ENCODE peak calls at places on chromosomes 2 and 18, in nine cellular contexts. One of them, this sample, is unnamed.

GRCh38 chr2:140994856-140995255 is 1136.0 kb downstream of the LRP1B start:
- DNase-seq in stomach: no peak
- DNase-seq in HFF-Myc: no peak
- DNase-seq in coronary artery: no peak
- DNase-seq in pancreas: no peak
- DNase-seq in AG04450: no peak
- DNase-seq in left ventricle myocardium inferior: no peak
- DNase-seq in brain microvascular endothelial cell: no peak
- DNase-seq in lower lobe of right lung: no peak
- DNase-seq in this sample: no peak

GRCh38 chr18:13163167-13163927 is 55.2 kb upstream of the LDLRAD4 start:
- DNase-seq in brain microvascular endothelial cell: no peak
- DNase-seq in HFF-Myc: no peak
- DNase-seq in AG04450: no peak
- DNase-seq in left ventricle myocardium inferior: no peak
- DNase-seq in stomach: no peak
- DNase-seq in lower lobe of right lung: no peak
- DNase-seq in pancreas: no peak
- DNase-seq in coronary artery: no peak
- DNase-seq in this sample: no peak

GRCh38 chr2:212892193-212892592 is 259.2 kb downstream of the IKZF2 start:
- DNase-seq in brain microvascular endothelial cell: peak
- DNase-seq in left ventricle myocardium inferior: no peak
- DNase-seq in HFF-Myc: no peak
- DNase-seq in pancreas: no peak
- DNase-seq in AG04450: peak
- DNase-seq in lower lobe of right lung: no peak
- DNase-seq in stomach: no peak
- DNase-seq in coronary artery: no peak
- DNase-seq in this sample: no peak

GRCh38 chr2:179543361-179543901 is 278.8 kb upstream of the SESTD1 start:
- DNase-seq in stomach: no peak
- DNase-seq in lower lobe of right lung: no peak
- DNase-seq in pancreas: no peak
- DNase-seq in coronary artery: no peak
- DNase-seq in HFF-Myc: no peak
- DNase-seq in AG04450: no peak
- DNase-seq in brain microvascular endothelial cell: no peak
- DNase-seq in left ventricle myocardium inferior: no peak
- DNase-seq in this sample: no peak

GRCh38 chr2:150699208-150699607 is 211.7 kb upstream of the RND3 start:
- DNase-seq in left ventricle myocardium inferior: no peak
- DNase-seq in pancreas: no peak
- DNase-seq in coronary artery: no peak
- DNase-seq in stomach: no peak
- DNase-seq in brain microvascular endothelial cell: no peak
- DNase-seq in HFF-Myc: no peak
- DNase-seq in lower lobe of right lung: no peak
- DNase-seq in AG04450: no peak
- DNase-seq in this sample: no peak

GRCh38 chr2:207142461-207142860 is 23.3 kb downstream of the KLF7 start:
- DNase-seq in HFF-Myc: no peak
- DNase-seq in left ventricle myocardium inferior: no peak
- DNase-seq in stomach: no peak
- DNase-seq in brain microvascular endothelial cell: no peak
- DNase-seq in pancreas: no peak
- DNase-seq in coronary artery: no peak
- DNase-seq in AG04450: no peak
- DNase-seq in lower lobe of right lung: no peak
- DNase-seq in this sample: peak

GRCh38 chr2:230161180-230161579 is 58.6 kb downstream of the SP110 start:
- DNase-seq in stomach: no peak
- DNase-seq in lower lobe of right lung: no peak
- DNase-seq in HFF-Myc: no peak
- DNase-seq in coronary artery: no peak
- DNase-seq in AG04450: no peak
- DNase-seq in pancreas: no peak
- DNase-seq in brain microvascular endothelial cell: no peak
- DNase-seq in left ventricle myocardium inferior: no peak
- DNase-seq in this sample: no peak

GRCh38 chr2:10448646-10449480 is 736 bp upstream of the ODC1 start:
- DNase-seq in coronary artery: peak
- DNase-seq in brain microvascular endothelial cell: peak
- DNase-seq in pancreas: peak
- DNase-seq in stomach: peak
- DNase-seq in lower lobe of right lung: peak
- DNase-seq in AG04450: peak
- DNase-seq in left ventricle myocardium inferior: peak
- DNase-seq in HFF-Myc: peak
- DNase-seq in this sample: peak

GRCh38 chr2:5482929-5483331 is 209.3 kb upstream of the SOX11 start:
- DNase-seq in coronary artery: no peak
- DNase-seq in HFF-Myc: no peak
- DNase-seq in pancreas: no peak
- DNase-seq in lower lobe of right lung: no peak
- DNase-seq in AG04450: no peak
- DNase-seq in stomach: no peak
- DNase-seq in left ventricle myocardium inferior: no peak
- DNase-seq in brain microvascular endothelial cell: peak
- DNase-seq in this sample: no peak

GRCh38 chr2:142879191-142879590 is 1.7 kb downstream of the KYNU start:
- DNase-seq in coronary artery: no peak
- DNase-seq in pancreas: no peak
- DNase-seq in brain microvascular endothelial cell: no peak
- DNase-seq in lower lobe of right lung: no peak
- DNase-seq in stomach: no peak
- DNase-seq in left ventricle myocardium inferior: no peak
- DNase-seq in AG04450: no peak
- DNase-seq in HFF-Myc: no peak
- DNase-seq in this sample: no peak

GRCh38 chr2:231611273-231612198 is 18.9 kb downstream of the TEX44 start:
- DNase-seq in AG04450: no peak
- DNase-seq in lower lobe of right lung: no peak
- DNase-seq in brain microvascular endothelial cell: no peak
- DNase-seq in stomach: peak
- DNase-seq in HFF-Myc: no peak
- DNase-seq in coronary artery: peak
- DNase-seq in left ventricle myocardium inferior: no peak
- DNase-seq in pancreas: no peak
- DNase-seq in this sample: no peak

GRCh38 chr2:49002750-49003149 is 151.6 kb downstream of the FSHR start:
- DNase-seq in lower lobe of right lung: no peak
- DNase-seq in stomach: no peak
- DNase-seq in left ventricle myocardium inferior: no peak
- DNase-seq in AG04450: no peak
- DNase-seq in brain microvascular endothelial cell: no peak
- DNase-seq in HFF-Myc: no peak
- DNase-seq in coronary artery: no peak
- DNase-seq in pancreas: no peak
- DNase-seq in this sample: no peak

GRCh38 chr2:156087875-156088274 is 244.6 kb downstream of the NR4A2 start:
- DNase-seq in pancreas: no peak
- DNase-seq in coronary artery: no peak
- DNase-seq in HFF-Myc: no peak
- DNase-seq in stomach: no peak
- DNase-seq in lower lobe of right lung: no peak
- DNase-seq in brain microvascular endothelial cell: peak
- DNase-seq in left ventricle myocardium inferior: no peak
- DNase-seq in AG04450: no peak
- DNase-seq in this sample: no peak

DNA sequence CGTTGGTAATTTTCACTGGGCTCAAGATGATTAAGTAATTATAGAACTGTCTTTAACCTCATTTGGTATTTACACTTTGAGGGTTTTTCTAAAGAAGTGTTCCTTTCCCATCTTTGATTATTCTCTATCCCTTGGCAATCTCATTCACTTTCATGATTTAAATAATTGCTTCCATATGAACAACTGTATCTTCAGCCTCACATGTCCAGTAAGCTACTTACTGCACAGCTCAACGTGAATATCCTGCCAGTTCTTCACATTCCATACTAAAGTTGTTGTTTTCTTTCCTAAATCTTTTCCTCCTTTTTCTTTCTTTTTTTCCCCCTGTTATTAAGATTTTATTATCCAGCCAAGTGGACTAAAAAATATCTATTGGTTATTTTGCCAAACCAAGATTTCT is 37.7 kb downstream of the ZC3H15 start:
- DNase-seq in pancreas: no peak
- DNase-seq in brain microvascular endothelial cell: no peak
- DNase-seq in AG04450: no peak
- DNase-seq in HFF-Myc: no peak
- DNase-seq in stomach: no peak
- DNase-seq in coronary artery: no peak
- DNase-seq in lower lobe of right lung: no peak
- DNase-seq in left ventricle myocardium inferior: no peak
- DNase-seq in this sample: no peak
- TF ChIP-seq CTCF in pancreas: no peak
- TF ChIP-seq CTCF in brain microvascular endothelial cell: no peak
- TF ChIP-seq CTCF in AG04450: no peak
- TF ChIP-seq CTCF in HFF-Myc: no peak
- TF ChIP-seq CTCF in stomach: no peak
- TF ChIP-seq CTCF in coronary artery: no peak
- TF ChIP-seq CTCF in lower lobe of right lung: no peak
- TF ChIP-seq CTCF in left ventricle myocardium inferior: no peak
- TF ChIP-seq CTCF in this sample: no peak

DNA sequence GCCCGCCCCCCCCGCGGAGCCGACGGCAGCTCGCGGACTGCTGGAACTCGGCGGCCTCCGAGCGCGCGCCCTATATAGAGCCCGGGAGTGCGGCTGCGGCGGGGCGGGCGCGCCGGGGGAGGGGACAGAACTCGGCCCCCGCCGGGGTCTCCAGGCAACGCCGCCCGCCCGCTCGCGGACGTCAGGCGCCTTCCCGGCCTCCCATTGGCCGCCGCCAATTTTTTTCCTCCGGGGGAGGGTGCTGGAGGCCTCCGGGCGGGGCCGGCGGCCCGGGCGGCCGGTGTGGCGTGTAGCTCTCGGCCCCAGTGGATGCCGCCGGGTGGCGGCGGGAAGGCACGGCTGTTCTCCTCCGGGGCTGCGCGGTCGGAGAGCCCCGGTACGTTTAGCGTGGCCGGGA is at the start of gene ZFP36L2:
- DNase-seq in coronary artery: peak
- DNase-seq in left ventricle myocardium inferior: peak
- DNase-seq in lower lobe of right lung: peak
- DNase-seq in HFF-Myc: peak
- DNase-seq in brain microvascular endothelial cell: peak
- DNase-seq in pancreas: peak
- DNase-seq in AG04450: peak
- DNase-seq in stomach: peak
- DNase-seq in this sample: peak
- TF ChIP-seq CTCF in coronary artery: no peak
- TF ChIP-seq CTCF in left ventricle myocardium inferior: peak
- TF ChIP-seq CTCF in lower lobe of right lung: no peak
- TF ChIP-seq CTCF in HFF-Myc: no peak
- TF ChIP-seq CTCF in brain microvascular endothelial cell: no peak
- TF ChIP-seq CTCF in pancreas: no peak
- TF ChIP-seq CTCF in AG04450: no peak
- TF ChIP-seq CTCF in stomach: no peak
- TF ChIP-seq CTCF in this sample: no peak

DNA sequence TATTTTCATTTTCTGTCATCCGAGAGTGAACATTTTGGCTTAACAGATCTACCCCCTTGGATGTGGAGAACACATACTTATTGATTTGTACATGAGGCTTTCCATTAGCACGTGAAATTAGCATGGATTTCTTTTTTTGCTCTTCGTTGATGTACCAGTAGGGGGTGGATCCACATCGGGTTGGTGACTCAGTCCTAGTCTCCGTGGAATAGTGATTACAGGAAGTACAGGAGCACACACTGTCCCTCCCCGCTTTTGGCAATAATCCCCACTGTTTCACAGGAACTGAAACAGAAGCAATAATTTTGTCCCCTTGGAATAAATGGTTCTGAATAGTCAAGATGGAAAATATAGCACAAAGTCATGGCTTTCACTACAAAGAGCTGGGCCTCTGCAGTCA is 229.0 kb downstream of the GALR1 start:
- DNase-seq in stomach: no peak
- DNase-seq in lower lobe of right lung: no peak
- DNase-seq in HFF-Myc: no peak
- DNase-seq in pancreas: no peak
- DNase-seq in brain microvascular endothelial cell: peak
- DNase-seq in coronary artery: no peak
- DNase-seq in AG04450: no peak
- DNase-seq in left ventricle myocardium inferior: peak
- DNase-seq in this sample: no peak
- TF ChIP-seq CTCF in stomach: no peak
- TF ChIP-seq CTCF in lower lobe of right lung: peak
- TF ChIP-seq CTCF in HFF-Myc: no peak
- TF ChIP-seq CTCF in pancreas: no peak
- TF ChIP-seq CTCF in brain microvascular endothelial cell: peak
- TF ChIP-seq CTCF in coronary artery: no peak
- TF ChIP-seq CTCF in AG04450: no peak
- TF ChIP-seq CTCF in left ventricle myocardium inferior: peak
- TF ChIP-seq CTCF in this sample: no peak

GRCh38 chr2:200267350-200267749 is 39.1 kb upstream of the SPATS2L start:
- DNase-seq in left ventricle myocardium inferior: no peak
- DNase-seq in coronary artery: no peak
- DNase-seq in AG04450: no peak
- DNase-seq in brain microvascular endothelial cell: no peak
- DNase-seq in lower lobe of right lung: no peak
- DNase-seq in HFF-Myc: no peak
- DNase-seq in pancreas: no peak
- DNase-seq in stomach: no peak
- DNase-seq in this sample: no peak

GRCh38 chr2:200263279-200263678 is 43.2 kb upstream of the SPATS2L start:
- DNase-seq in brain microvascular endothelial cell: no peak
- DNase-seq in stomach: no peak
- DNase-seq in lower lobe of right lung: no peak
- DNase-seq in left ventricle myocardium inferior: no peak
- DNase-seq in pancreas: no peak
- DNase-seq in coronary artery: no peak
- DNase-seq in AG04450: no peak
- DNase-seq in HFF-Myc: no peak
- DNase-seq in this sample: no peak

GRCh38 chr2:200270732-200271131 is 35.8 kb upstream of the SPATS2L start:
- DNase-seq in HFF-Myc: no peak
- DNase-seq in left ventricle myocardium inferior: no peak
- DNase-seq in brain microvascular endothelial cell: no peak
- DNase-seq in coronary artery: no peak
- DNase-seq in pancreas: no peak
- DNase-seq in AG04450: no peak
- DNase-seq in lower lobe of right lung: no peak
- DNase-seq in stomach: no peak
- DNase-seq in this sample: no peak

GRCh38 chr2:200264631-200265030 is 41.9 kb upstream of the SPATS2L start:
- DNase-seq in left ventricle myocardium inferior: no peak
- DNase-seq in brain microvascular endothelial cell: no peak
- DNase-seq in lower lobe of right lung: no peak
- DNase-seq in HFF-Myc: no peak
- DNase-seq in pancreas: no peak
- DNase-seq in coronary artery: no peak
- DNase-seq in AG04450: no peak
- DNase-seq in stomach: no peak
- DNase-seq in this sample: no peak

DNA sequence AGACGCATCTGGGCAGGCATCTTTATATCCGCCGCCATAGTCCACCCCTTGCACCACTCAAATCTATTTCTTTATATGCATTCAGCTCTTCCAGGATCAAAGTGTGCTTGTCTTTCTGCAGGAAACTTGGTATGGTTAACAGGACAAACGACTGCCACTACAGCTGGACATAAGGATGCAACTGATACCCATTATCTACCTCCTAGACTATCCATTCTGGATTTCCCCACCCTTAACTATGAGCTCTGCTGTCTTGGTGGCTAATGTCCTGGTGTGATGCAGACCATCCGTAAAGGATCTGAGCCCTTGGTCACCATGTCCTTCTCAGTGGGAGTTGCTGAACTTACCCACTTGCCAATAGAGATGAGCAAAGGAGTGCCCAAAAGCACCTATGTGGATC is 40.1 kb upstream of the SPATS2L start:
- DNase-seq in coronary artery: no peak
- DNase-seq in lower lobe of right lung: no peak
- DNase-seq in brain microvascular endothelial cell: no peak
- DNase-seq in pancreas: no peak
- DNase-seq in left ventricle myocardium inferior: no peak
- DNase-seq in AG04450: no peak
- DNase-seq in HFF-Myc: no peak
- DNase-seq in stomach: no peak
- DNase-seq in this sample: no peak
- TF ChIP-seq CTCF in coronary artery: no peak
- TF ChIP-seq CTCF in lower lobe of right lung: no peak
- TF ChIP-seq CTCF in brain microvascular endothelial cell: no peak
- TF ChIP-seq CTCF in pancreas: no peak
- TF ChIP-seq CTCF in left ventricle myocardium inferior: no peak
- TF ChIP-seq CTCF in AG04450: no peak
- TF ChIP-seq CTCF in HFF-Myc: no peak
- TF ChIP-seq CTCF in stomach: no peak
- TF ChIP-seq CTCF in this sample: no peak

This sample was measured in GM20000.